ENCODE peak calls at places on chromosomes 16 and 17, in five cellular contexts. P is brain microvascular endothelial cell; B is stimulated activated CD4-positive, alpha-beta T cell treated with anti-CD3 and anti-CD28 coated beads, TNF-alpha, amount 100 ng/mL, for 48 hours; H is iPS DF 19.7; R is activated naive CD4-positive, alpha-beta T cell treated with anti-CD3 and anti-CD28 coated beads for 36 hours. O is an unnamed sample.

GRCh38 chr17:39194089-39194984 is 3.1 kb downstream of the CACNB1 start:
- DNase-seq in B (no peak), P (peak; percentile 69), R (no peak), H (no peak), O (no peak)

GRCh38 chr17:82098939-82099765 is 1.1 kb upstream of the FASN start:
- DNase-seq in B (no peak), R (no peak), H (no peak), P (no peak), O (no peak)

GRCh38 chr16:64242510-64242909 is 879.4 kb downstream of the CDH11 start:
- DNase-seq in H (no peak), P (no peak), B (no peak), R (no peak), O (no peak)

GRCh38 chr16:27224271-27224737 is 21.0 kb downstream of the KDM8 start:
- DNase-seq in B (no peak), H (no peak), P (no peak), R (no peak), O (no peak)

GRCh38 chr16:78133919-78134318 is 34.5 kb downstream of the WWOX start:
- DNase-seq in R (no peak), B (no peak), P (no peak), H (no peak), O (no peak)

GRCh38 chr17:42526031-42526444 is 10.0 kb upstream of the NAGLU start:
- DNase-seq in R (no peak), B (no peak), H (no peak), P (peak; percentile 66), O (no peak)

GRCh38 chr16:89013111-89013510 is 36.1 kb upstream of the CBFA2T3 start:
- DNase-seq in R (no peak), P (no peak), B (no peak), H (no peak), O (no peak)

GRCh38 chr16:57941016-57941656 is 29.8 kb downstream of the CNGB1 start:
- DNase-seq in H (no peak), B (no peak), R (no peak), P (no peak), O (no peak)

GRCh38 chr17:73588291-73589095 is 55.8 kb downstream of the SDK2 start:
- DNase-seq in P (no peak), H (no peak), R (no peak), B (no peak), O (no peak)

GRCh38 chr17:19753049-19753444 is 4.9 kb upstream of the ALDH3A1 start:
- DNase-seq in H (no peak), P (peak; percentile 51), B (no peak), R (no peak), O (no peak)

GRCh38 chr17:82444941-82445521 is 5.5 kb downstream of the CYBC1 start:
- DNase-seq in H (no peak), P (no peak), R (no peak), B (no peak), O (no peak)

GRCh38 chr16:15946257-15947044 is 3.0 kb upstream of the ABCC1 start:
- DNase-seq in P (peak; percentile 53), R (no peak), H (no peak), B (no peak), O (no peak)

GRCh38 chr17:31549525-31550388 is 158.3 kb downstream of the RAB11FIP4 start:
- DNase-seq in R (peak; percentile 95), B (peak; percentile 96), H (no peak), P (peak; percentile 87), O (peak; percentile 79)

GRCh38 chr16:14307623-14308356 is 236.7 kb downstream of the MRTFB start:
- DNase-seq in H (no peak), R (peak; percentile 32), P (no peak), B (no peak), O (no peak)

GRCh38 chr17:54967621-54968258 is 714 bp downstream of the COX11 start:
- DNase-seq in P (peak; percentile 11), H (no peak), B (no peak), R (peak; percentile 40), O (no peak)

GRCh38 chr17:64160378-64160777 is 30.4 kb upstream of the ERN1 start:
- DNase-seq in B (no peak), P (no peak), H (no peak), R (no peak), O (no peak)

GRCh38 chr16:14310519-14310991 is 239.4 kb downstream of the MRTFB start:
- DNase-seq in B (no peak), R (no peak), P (no peak), H (no peak), O (no peak)

GRCh38 chr16:72458035-72458434 is 286.1 kb upstream of the PMFBP1 start:
- DNase-seq in B (no peak), H (no peak), P (no peak), R (no peak), O (no peak)

O was measured in NT2/D1.